ENCODE peak calls at places on chromosome 17, in eight cellular contexts. One of them, this sample, is unnamed.

GRCh38 chr17:38428150-38428642 is at the start of gene ARHGAP23:
- DNase-seq in brain microvascular endothelial cell: no peak
- DNase-seq in thyroid gland: peak; percentile 75
- DNase-seq in OCI-LY7: peak; percentile 51
- DNase-seq in epithelial cell of esophagus: no peak
- DNase-seq in foreskin fibroblast: peak; percentile 78
- DNase-seq in stomach: peak; percentile 64
- DNase-seq in AG04449: no peak
- DNase-seq in this sample: no peak

GRCh38 chr17:7177210-7177953 is 1.8 kb downstream of the ASGR1 start:
- DNase-seq in AG04449: no peak
- DNase-seq in brain microvascular endothelial cell: peak; percentile 41
- DNase-seq in foreskin fibroblast: peak; percentile 42
- DNase-seq in epithelial cell of esophagus: peak; percentile 64
- DNase-seq in thyroid gland: peak; percentile 75
- DNase-seq in stomach: peak; percentile 70
- DNase-seq in OCI-LY7: peak; percentile 69
- DNase-seq in this sample: peak; percentile 37

GRCh38 chr17:49390548-49391324 is 23.9 kb downstream of the PHB1 start:
- DNase-seq in stomach: peak; percentile 58
- DNase-seq in thyroid gland: no peak
- DNase-seq in OCI-LY7: peak; percentile 80
- DNase-seq in foreskin fibroblast: no peak
- DNase-seq in epithelial cell of esophagus: no peak
- DNase-seq in brain microvascular endothelial cell: no peak
- DNase-seq in AG04449: no peak
- DNase-seq in this sample: no peak

GRCh38 chr17:67563692-67564228 is 154.0 kb upstream of the NOL11 start:
- DNase-seq in foreskin fibroblast: no peak
- DNase-seq in epithelial cell of esophagus: no peak
- DNase-seq in brain microvascular endothelial cell: no peak
- DNase-seq in OCI-LY7: no peak
- DNase-seq in AG04449: no peak
- DNase-seq in stomach: no peak
- DNase-seq in thyroid gland: no peak
- DNase-seq in this sample: no peak

GRCh38 chr17:27430882-27431491 is 25.3 kb upstream of the KSR1 start:
- DNase-seq in stomach: peak; percentile 31
- DNase-seq in epithelial cell of esophagus: peak; percentile 56
- DNase-seq in AG04449: no peak
- DNase-seq in brain microvascular endothelial cell: peak; percentile 38
- DNase-seq in foreskin fibroblast: peak; percentile 37
- DNase-seq in OCI-LY7: peak; percentile 11
- DNase-seq in thyroid gland: peak; percentile 40
- DNase-seq in this sample: no peak

GRCh38 chr17:15364615-15365014 is 23.2 kb upstream of the TEKT3 start:
- DNase-seq in foreskin fibroblast: no peak
- DNase-seq in thyroid gland: no peak
- DNase-seq in stomach: no peak
- DNase-seq in epithelial cell of esophagus: peak; percentile 42
- DNase-seq in OCI-LY7: no peak
- DNase-seq in brain microvascular endothelial cell: no peak
- DNase-seq in AG04449: no peak
- DNase-seq in this sample: no peak

GRCh38 chr17:38533706-38534497 is 71.8 kb downstream of the SRCIN1 start:
- DNase-seq in thyroid gland: no peak
- DNase-seq in OCI-LY7: no peak
- DNase-seq in stomach: no peak
- DNase-seq in AG04449: no peak
- DNase-seq in epithelial cell of esophagus: no peak
- DNase-seq in foreskin fibroblast: no peak
- DNase-seq in brain microvascular endothelial cell: no peak
- DNase-seq in this sample: no peak

GRCh38 chr17:12815642-12816141 is 26.4 kb downstream of the ARHGAP44 start:
- DNase-seq in stomach: no peak
- DNase-seq in OCI-LY7: peak; percentile 93
- DNase-seq in AG04449: no peak
- DNase-seq in epithelial cell of esophagus: no peak
- DNase-seq in thyroid gland: no peak
- DNase-seq in foreskin fibroblast: no peak
- DNase-seq in brain microvascular endothelial cell: no peak
- DNase-seq in this sample: no peak

GRCh38 chr17:65533855-65534457 is 27.5 kb downstream of the AXIN2 start:
- DNase-seq in OCI-LY7: no peak
- DNase-seq in stomach: no peak
- DNase-seq in brain microvascular endothelial cell: no peak
- DNase-seq in epithelial cell of esophagus: no peak
- DNase-seq in AG04449: no peak
- DNase-seq in foreskin fibroblast: no peak
- DNase-seq in thyroid gland: peak; percentile 76
- DNase-seq in this sample: no peak

GRCh38 chr17:27354491-27355081 is 60.7 kb downstream of the WSB1 start:
- DNase-seq in stomach: no peak
- DNase-seq in thyroid gland: peak; percentile 19
- DNase-seq in epithelial cell of esophagus: peak; percentile 74
- DNase-seq in foreskin fibroblast: no peak
- DNase-seq in brain microvascular endothelial cell: no peak
- DNase-seq in AG04449: no peak
- DNase-seq in OCI-LY7: peak; percentile 43
- DNase-seq in this sample: no peak

GRCh38 chr17:8300629-8301242 is 5.5 kb upstream of the SLC25A35 start:
- DNase-seq in OCI-LY7: peak; percentile 87
- DNase-seq in foreskin fibroblast: peak; percentile 48
- DNase-seq in AG04449: no peak
- DNase-seq in epithelial cell of esophagus: peak; percentile 74
- DNase-seq in thyroid gland: peak; percentile 60
- DNase-seq in brain microvascular endothelial cell: peak; percentile 29
- DNase-seq in stomach: peak; percentile 57
- DNase-seq in this sample: peak; percentile 32

GRCh38 chr17:80732268-80732667 is 187.6 kb downstream of the RPTOR start:
- DNase-seq in stomach: no peak
- DNase-seq in thyroid gland: no peak
- DNase-seq in epithelial cell of esophagus: no peak
- DNase-seq in foreskin fibroblast: peak; percentile 83
- DNase-seq in brain microvascular endothelial cell: peak; percentile 67
- DNase-seq in AG04449: peak; percentile 47
- DNase-seq in OCI-LY7: no peak
- DNase-seq in this sample: peak; percentile 44

GRCh38 chr17:1548032-1548431 is 14.6 kb downstream of the PITPNA start:
- DNase-seq in AG04449: no peak
- DNase-seq in brain microvascular endothelial cell: no peak
- DNase-seq in OCI-LY7: no peak
- DNase-seq in epithelial cell of esophagus: no peak
- DNase-seq in thyroid gland: no peak
- DNase-seq in foreskin fibroblast: no peak
- DNase-seq in stomach: no peak
- DNase-seq in this sample: no peak

GRCh38 chr17:37299257-37299985 is 76.4 kb upstream of the C17orf78 start:
- DNase-seq in AG04449: no peak
- DNase-seq in epithelial cell of esophagus: no peak
- DNase-seq in foreskin fibroblast: no peak
- DNase-seq in thyroid gland: peak; percentile 15
- DNase-seq in OCI-LY7: no peak
- DNase-seq in stomach: no peak
- DNase-seq in brain microvascular endothelial cell: no peak
- DNase-seq in this sample: no peak

GRCh38 chr17:73952136-73952497 is 251.4 kb upstream of the RPL38 start:
- DNase-seq in epithelial cell of esophagus: no peak
- DNase-seq in foreskin fibroblast: no peak
- DNase-seq in brain microvascular endothelial cell: no peak
- DNase-seq in stomach: no peak
- DNase-seq in OCI-LY7: no peak
- DNase-seq in AG04449: no peak
- DNase-seq in thyroid gland: no peak
- DNase-seq in this sample: no peak
- H3K4me3 ChIP-seq in epithelial cell of esophagus: no peak overlapping the region
- H3K4me3 ChIP-seq in foreskin fibroblast: no peak overlapping the region
- H3K4me3 ChIP-seq in brain microvascular endothelial cell: no peak overlapping the region
- H3K4me3 ChIP-seq in stomach: peak overlapping the region; percentile 40
- H3K4me3 ChIP-seq in OCI-LY7: no peak overlapping the region
- H3K4me3 ChIP-seq in AG04449: no peak overlapping the region
- H3K4me3 ChIP-seq in thyroid gland: no peak overlapping the region
- H3K4me3 ChIP-seq in this sample: no peak overlapping the region

DNA sequence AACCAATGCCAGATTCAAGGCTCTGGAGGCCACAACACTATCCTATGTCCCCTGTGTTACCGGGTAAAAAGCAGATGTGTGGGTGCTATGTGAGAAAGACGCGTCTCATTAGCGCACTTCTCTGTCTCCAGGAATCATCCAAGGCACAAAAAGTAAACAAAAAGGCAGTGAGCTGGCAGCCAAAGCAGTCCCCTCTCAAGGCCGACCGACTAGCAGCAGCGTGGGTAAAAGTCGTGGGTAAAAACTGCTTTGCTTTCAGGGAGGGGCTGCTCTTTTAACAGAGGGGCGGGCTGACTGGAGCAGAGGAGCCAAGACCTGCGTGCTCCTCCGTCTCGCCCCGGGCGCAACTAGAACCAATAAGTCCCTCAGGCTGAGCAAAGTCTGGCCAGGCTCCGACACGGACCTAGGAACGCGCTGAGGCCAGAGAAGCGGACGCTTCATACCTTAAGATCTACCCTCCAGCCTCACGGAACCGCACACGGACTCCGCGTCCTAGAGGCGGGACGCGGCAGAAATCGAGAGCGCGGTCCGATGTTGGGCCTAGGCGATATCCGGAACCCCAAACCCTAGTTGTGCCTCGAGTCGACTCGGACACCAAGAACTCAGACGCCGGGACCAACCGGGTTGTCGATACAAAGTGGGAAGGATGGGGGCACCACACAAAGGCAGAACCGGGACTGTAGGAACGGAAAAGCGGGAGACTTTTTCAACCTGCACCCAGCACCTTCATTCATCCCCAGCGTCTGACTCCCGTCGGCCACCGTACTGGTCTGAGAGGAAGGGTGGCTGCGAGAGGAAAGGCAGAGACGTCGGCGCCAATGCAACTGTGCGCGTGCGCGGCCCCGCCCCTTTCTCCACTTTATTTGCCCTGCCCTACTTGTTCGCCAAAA is at the start of gene INTS2:
- DNase-seq in OCI-LY7: peak; percentile 93
- DNase-seq in epithelial cell of esophagus: peak; percentile 95
- DNase-seq in thyroid gland: peak; percentile 97
- DNase-seq in stomach: peak; percentile 97
- DNase-seq in AG04449: peak; percentile 79
- DNase-seq in brain microvascular endothelial cell: peak; percentile 93
- DNase-seq in foreskin fibroblast: peak; percentile 93
- DNase-seq in this sample: peak; percentile 90
- TF ChIP-seq CTCF in OCI-LY7: peak; percentile 16
- TF ChIP-seq CTCF in epithelial cell of esophagus: no peak
- TF ChIP-seq CTCF in thyroid gland: no peak
- TF ChIP-seq CTCF in stomach: no peak
- TF ChIP-seq CTCF in AG04449: no peak
- TF ChIP-seq CTCF in brain microvascular endothelial cell: no peak
- TF ChIP-seq CTCF in foreskin fibroblast: no peak
- TF ChIP-seq CTCF in this sample: no peak

GRCh38 chr17:17124341-17124740 is 81.8 kb downstream of the PLD6 start:
- DNase-seq in brain microvascular endothelial cell: no peak
- DNase-seq in thyroid gland: no peak
- DNase-seq in OCI-LY7: no peak
- DNase-seq in AG04449: no peak
- DNase-seq in epithelial cell of esophagus: no peak
- DNase-seq in stomach: no peak
- DNase-seq in foreskin fibroblast: no peak
- DNase-seq in this sample: no peak
- H3K4me3 ChIP-seq in brain microvascular endothelial cell: no peak overlapping the region
- H3K4me3 ChIP-seq in thyroid gland: no peak overlapping the region
- H3K4me3 ChIP-seq in OCI-LY7: no peak overlapping the region
- H3K4me3 ChIP-seq in AG04449: no peak overlapping the region
- H3K4me3 ChIP-seq in epithelial cell of esophagus: no peak overlapping the region
- H3K4me3 ChIP-seq in stomach: no peak overlapping the region
- H3K4me3 ChIP-seq in foreskin fibroblast: no peak overlapping the region
- H3K4me3 ChIP-seq in this sample: no peak overlapping the region

GRCh38 chr17:42248351-42249179 is 27.6 kb downstream of the STAT5B start:
- DNase-seq in AG04449: no peak
- DNase-seq in foreskin fibroblast: peak; percentile 60
- DNase-seq in stomach: peak; percentile 81
- DNase-seq in OCI-LY7: peak; percentile 86
- DNase-seq in brain microvascular endothelial cell: peak; percentile 87
- DNase-seq in epithelial cell of esophagus: no peak
- DNase-seq in thyroid gland: peak; percentile 78
- DNase-seq in this sample: peak; percentile 36
- TF ChIP-seq CTCF in AG04449: no peak
- TF ChIP-seq CTCF in foreskin fibroblast: no peak
- TF ChIP-seq CTCF in stomach: no peak
- TF ChIP-seq CTCF in OCI-LY7: no peak
- TF ChIP-seq CTCF in brain microvascular endothelial cell: peak; percentile 16
- TF ChIP-seq CTCF in epithelial cell of esophagus: no peak
- TF ChIP-seq CTCF in thyroid gland: no peak
- TF ChIP-seq CTCF in this sample: no peak

GRCh38 chr17:82331345-82331939 is 2.1 kb downstream of the SECTM1 start:
- DNase-seq in AG04449: no peak
- DNase-seq in OCI-LY7: no peak
- DNase-seq in brain microvascular endothelial cell: no peak
- DNase-seq in thyroid gland: no peak
- DNase-seq in foreskin fibroblast: no peak
- DNase-seq in stomach: no peak
- DNase-seq in epithelial cell of esophagus: no peak
- DNase-seq in this sample: no peak

GRCh38 chr17:82333279-82334171 is at the start of gene SECTM1:
- DNase-seq in epithelial cell of esophagus: peak; percentile 62
- DNase-seq in OCI-LY7: no peak
- DNase-seq in stomach: peak; percentile 60
- DNase-seq in AG04449: no peak
- DNase-seq in brain microvascular endothelial cell: no peak
- DNase-seq in foreskin fibroblast: peak; percentile 34
- DNase-seq in thyroid gland: peak; percentile 52
- DNase-seq in this sample: no peak

GRCh38 chr17:82334204-82334621 is 647 bp upstream of the SECTM1 start:
- DNase-seq in stomach: no peak
- DNase-seq in epithelial cell of esophagus: no peak
- DNase-seq in brain microvascular endothelial cell: no peak
- DNase-seq in AG04449: no peak
- DNase-seq in thyroid gland: no peak
- DNase-seq in OCI-LY7: no peak
- DNase-seq in foreskin fibroblast: no peak
- DNase-seq in this sample: no peak

GRCh38 chr17:82334622-82335394 is 1.2 kb upstream of the SECTM1 start:
- DNase-seq in thyroid gland: peak; percentile 29
- DNase-seq in brain microvascular endothelial cell: no peak
- DNase-seq in OCI-LY7: peak; percentile 49
- DNase-seq in foreskin fibroblast: no peak
- DNase-seq in AG04449: no peak
- DNase-seq in epithelial cell of esophagus: peak; percentile 19
- DNase-seq in stomach: no peak
- DNase-seq in this sample: no peak

GRCh38 chr17:82332669-82333278 is 792 bp downstream of the SECTM1 start:
- DNase-seq in stomach: peak; percentile 56
- DNase-seq in thyroid gland: peak; percentile 57
- DNase-seq in epithelial cell of esophagus: peak; percentile 71
- DNase-seq in AG04449: no peak
- DNase-seq in OCI-LY7: no peak
- DNase-seq in foreskin fibroblast: peak; percentile 37
- DNase-seq in brain microvascular endothelial cell: no peak
- DNase-seq in this sample: peak; percentile 45
- H3K4me3 ChIP-seq in stomach: peak overlapping the region; percentile 64
- H3K4me3 ChIP-seq in thyroid gland: peak overlapping the region; percentile 46
- H3K4me3 ChIP-seq in epithelial cell of esophagus: peak overlapping the region; percentile 60
- H3K4me3 ChIP-seq in AG04449: peak overlapping the region; percentile 59
- H3K4me3 ChIP-seq in OCI-LY7: no peak overlapping the region
- H3K4me3 ChIP-seq in foreskin fibroblast: peak overlapping the region; percentile 62
- H3K4me3 ChIP-seq in brain microvascular endothelial cell: peak overlapping the region; percentile 54
- H3K4me3 ChIP-seq in this sample: peak overlapping the region; percentile 44

This sample was measured in astrocyte of the cerebellum.